ENCODE peak calls at places on chromosomes 4 and X, in eight cellular contexts. One of them, this sample, is unnamed.

GRCh38 chr4:156230151-156230550 is 276.5 kb upstream of the CTSO start:
- DNase-seq in hippocampal formation: no peak
- DNase-seq in HEK293T: no peak
- DNase-seq in nephron progenitor cell: no peak
- DNase-seq in ascending aorta: no peak
- DNase-seq in ACHN: no peak
- DNase-seq in Ammon's horn: no peak
- DNase-seq in RWPE1: no peak
- DNase-seq in this sample: no peak

GRCh38 chrX:52933976-52934703 is 24.2 kb downstream of the FAM156A start:
- DNase-seq in hippocampal formation: no peak
- DNase-seq in HEK293T: no peak
- DNase-seq in nephron progenitor cell: no peak
- DNase-seq in ascending aorta: no peak
- DNase-seq in ACHN: no peak
- DNase-seq in Ammon's horn: peak
- DNase-seq in RWPE1: no peak
- DNase-seq in this sample: no peak

GRCh38 chrX:637660-638481 is 7.3 kb downstream of the SHOX start:
- DNase-seq in hippocampal formation: no peak
- DNase-seq in HEK293T: no peak
- DNase-seq in nephron progenitor cell: no peak
- DNase-seq in ascending aorta: no peak
- DNase-seq in ACHN: no peak
- DNase-seq in Ammon's horn: no peak
- DNase-seq in RWPE1: no peak
- DNase-seq in this sample: no peak

GRCh38 chr4:75107703-75108612 is 175.0 kb downstream of the PARM1 start:
- DNase-seq in hippocampal formation: no peak
- DNase-seq in HEK293T: no peak
- DNase-seq in nephron progenitor cell: no peak
- DNase-seq in ascending aorta: no peak
- DNase-seq in ACHN: no peak
- DNase-seq in Ammon's horn: peak
- DNase-seq in RWPE1: no peak
- DNase-seq in this sample: no peak

GRCh38 chrX:130084651-130085237 is 25.6 kb downstream of the ELF4 start:
- DNase-seq in hippocampal formation: no peak
- DNase-seq in HEK293T: no peak
- DNase-seq in nephron progenitor cell: no peak
- DNase-seq in ascending aorta: no peak
- DNase-seq in ACHN: no peak
- DNase-seq in Ammon's horn: no peak
- DNase-seq in RWPE1: no peak
- DNase-seq in this sample: no peak

GRCh38 chr4:75018811-75019210 is 85.9 kb downstream of the PARM1 start:
- DNase-seq in hippocampal formation: no peak
- DNase-seq in HEK293T: no peak
- DNase-seq in nephron progenitor cell: no peak
- DNase-seq in ascending aorta: no peak
- DNase-seq in ACHN: no peak
- DNase-seq in Ammon's horn: no peak
- DNase-seq in RWPE1: no peak
- DNase-seq in this sample: no peak

GRCh38 chr4:73417973-73418372 is 13.9 kb downstream of the ALB start:
- DNase-seq in hippocampal formation: no peak
- DNase-seq in HEK293T: no peak
- DNase-seq in nephron progenitor cell: peak
- DNase-seq in ascending aorta: no peak
- DNase-seq in ACHN: peak
- DNase-seq in Ammon's horn: no peak
- DNase-seq in RWPE1: no peak
- DNase-seq in this sample: no peak

GRCh38 chr4:107666134-107666533 is 53.9 kb downstream of the PAPSS1 start:
- DNase-seq in hippocampal formation: no peak
- DNase-seq in HEK293T: no peak
- DNase-seq in nephron progenitor cell: no peak
- DNase-seq in ascending aorta: no peak
- DNase-seq in ACHN: peak
- DNase-seq in Ammon's horn: no peak
- DNase-seq in RWPE1: no peak
- DNase-seq in this sample: no peak

GRCh38 chr4:97978791-97979488 is 164.3 kb downstream of the STPG2 start:
- DNase-seq in hippocampal formation: no peak
- DNase-seq in HEK293T: no peak
- DNase-seq in nephron progenitor cell: no peak
- DNase-seq in ascending aorta: no peak
- DNase-seq in ACHN: no peak
- DNase-seq in Ammon's horn: no peak
- DNase-seq in RWPE1: no peak
- DNase-seq in this sample: no peak

GRCh38 chrX:39869846-39870601 is 227.7 kb downstream of the BCOR start:
- DNase-seq in hippocampal formation: no peak
- DNase-seq in HEK293T: no peak
- DNase-seq in nephron progenitor cell: no peak
- DNase-seq in ascending aorta: no peak
- DNase-seq in ACHN: peak
- DNase-seq in Ammon's horn: no peak
- DNase-seq in RWPE1: peak
- DNase-seq in this sample: no peak

GRCh38 chr4:65668201-65669007 is 1.9 kb downstream of the EPHA5 start:
- DNase-seq in hippocampal formation: no peak
- DNase-seq in HEK293T: no peak
- DNase-seq in nephron progenitor cell: peak
- DNase-seq in ascending aorta: no peak
- DNase-seq in ACHN: no peak
- DNase-seq in Ammon's horn: peak
- DNase-seq in RWPE1: no peak
- DNase-seq in this sample: no peak

GRCh38 chrX:56764153-56764974 is 35.3 kb downstream of the NBDY start:
- DNase-seq in hippocampal formation: no peak
- DNase-seq in HEK293T: peak
- DNase-seq in nephron progenitor cell: peak
- DNase-seq in ascending aorta: peak
- DNase-seq in ACHN: peak
- DNase-seq in Ammon's horn: peak
- DNase-seq in RWPE1: peak
- DNase-seq in this sample: no peak

GRCh38 chr4:7043521-7044414 is 596 bp downstream of the TADA2B start:
- DNase-seq in hippocampal formation: no peak
- DNase-seq in HEK293T: no peak
- DNase-seq in nephron progenitor cell: peak
- DNase-seq in ascending aorta: peak
- DNase-seq in ACHN: peak
- DNase-seq in Ammon's horn: no peak
- DNase-seq in RWPE1: no peak
- DNase-seq in this sample: peak

GRCh38 chr4:61094854-61095598 is 105.1 kb upstream of the ADGRL3 start:
- DNase-seq in hippocampal formation: no peak
- DNase-seq in HEK293T: no peak
- DNase-seq in nephron progenitor cell: no peak
- DNase-seq in ascending aorta: no peak
- DNase-seq in ACHN: no peak
- DNase-seq in Ammon's horn: no peak
- DNase-seq in RWPE1: no peak
- DNase-seq in this sample: no peak

This sample was measured in mucosa of descending colon.